ENCODE peak calls at places on chromosomes 16 and 17, in four cellular contexts. B is K562, Q is H1, Y is HepG2. T is an unnamed sample.
A peak's percentile ranks its signal among the peaks of the same experiment; 100 is the strongest.

GRCh38 chr16:88806491-88807111 is 3.0 kb downstream of the CDT1 start:
- DNase-seq in Q (no peak), B (no peak), Y (no peak), T (no peak)

GRCh38 chr16:19113577-19114358 is at the start of gene ITPRIPL2:
- DNase-seq in Q (peak; percentile 74), Y (peak; percentile 67), B (peak; percentile 81), T (no peak)

GRCh38 chr17:79838541-79839274 is 532 bp downstream of the CBX4 start:
- DNase-seq in Q (peak; percentile 73), B (peak; percentile 71), Y (no peak), T (no peak)

GRCh38 chr17:19714542-19715411 is 1.6 kb downstream of the SLC47A2 start:
- DNase-seq in Y (no peak), Q (no peak), B (no peak), T (no peak)

GRCh38 chr16:70579248-70579647 is 55.6 kb downstream of the SF3B3 start:
- DNase-seq in B (no peak), Q (no peak), Y (no peak), T (no peak)

GRCh38 chr17:48878920-48879898 is 13.4 kb upstream of the ATP5MC1 start:
- DNase-seq in Y (peak; percentile 80), B (peak; percentile 89), Q (peak; percentile 61), T (peak; percentile 55)

GRCh38 chr16:76106647-76107046 is 170.6 kb upstream of the CNTNAP4 start:
- DNase-seq in Y (no peak), B (no peak), Q (no peak), T (no peak)

GRCh38 chr17:65022751-65023421 is 33.7 kb downstream of the GNA13 start:
- DNase-seq in Q (no peak), B (no peak), Y (peak; percentile 15), T (peak; percentile 96)

GRCh38 chr17:39776267-39776666 is 38.5 kb downstream of the GRB7 start:
- DNase-seq in Y (no peak), B (no peak), Q (no peak), T (no peak)

GRCh38 chr16:1991135-1991551 is 1.4 kb downstream of the SYNGR3 start:
- DNase-seq in B (no peak), Y (no peak), Q (peak; percentile 61), T (peak; percentile 71)

GRCh38 chr16:30007378-30007895 is 3.4 kb downstream of the DOC2A start:
- DNase-seq in Y (no peak), B (no peak), Q (no peak), T (no peak)

GRCh38 chr17:81429353-81429774 is 34.1 kb downstream of the BAHCC1 start:
- DNase-seq in Y (no peak), Q (no peak), B (no peak), T (no peak)

GRCh38 chr16:50697881-50698767 is 4.7 kb downstream of the NOD2 start:
- DNase-seq in B (no peak), Q (no peak), Y (no peak), T (peak; percentile 65)

GRCh38 chr17:76683921-76684745 is 26.6 kb downstream of the MXRA7 start:
- DNase-seq in B (no peak), Y (no peak), Q (no peak), T (no peak)

GRCh38 chr17:63364387-63364786 is 81.7 kb downstream of the CYB561 start:
- DNase-seq in Q (no peak), Y (no peak), B (no peak), T (no peak)

GRCh38 chr17:52024296-52024870 is 134.1 kb downstream of the CA10 start:
- DNase-seq in B (no peak), Q (no peak), Y (no peak), T (no peak)

GRCh38 chr16:85573696-85574641 is 39.2 kb upstream of the GSE1 start:
- DNase-seq in Q (no peak), B (peak; percentile 78), Y (no peak), T (no peak)

GRCh38 chr16:89373355-89374110 is 116.8 kb downstream of the ANKRD11 start:
- DNase-seq in Y (no peak), B (no peak), Q (no peak), T (no peak)

GRCh38 chr17:9859781-9860180 is 34.1 kb downstream of the GLP2R start:
- DNase-seq in B (no peak), Y (no peak), Q (peak; percentile 10), T (no peak)

GRCh38 chr16:28984091-28984490 is 761 bp upstream of the LAT start:
- DNase-seq in Q (no peak), Y (no peak), B (no peak), T (no peak)

GRCh38 chr17:82752371-82753200 is 721 bp downstream of the TBCD start:
- DNase-seq in Q (no peak), Y (no peak), B (peak; percentile 67), T (no peak)

GRCh38 chr16:26710475-26710874 is 356.3 kb upstream of the C16orf82 start:
- DNase-seq in Q (no peak), Y (no peak), B (no peak), T (no peak)

GRCh38 chr17:76793775-76794174 is 55.9 kb downstream of the MFSD11 start:
- DNase-seq in Y (peak; percentile 53), B (peak; percentile 28), Q (no peak), T (no peak)

GRCh38 chr17:35099929-35100328 is 19.7 kb downstream of the RAD51D start:
- DNase-seq in Y (no peak), B (no peak), Q (no peak), T (no peak)

GRCh38 chr16:2156025-2156848 is 655 bp downstream of the TRAF7 start:
- DNase-seq in B (peak; percentile 30), Y (peak; percentile 39), Q (no peak), T (no peak)

GRCh38 chr17:66964083-66964771 is at the start of gene CACNG4:
- DNase-seq in Y (no peak), Q (peak; percentile 73), B (peak; percentile 49), T (no peak)

GRCh38 chr17:41404024-41404651 is 6.7 kb upstream of the KRT31 start:
- DNase-seq in Y (peak; percentile 95), B (no peak), Q (no peak), T (no peak)
- TF ChIP-seq BRCA1 in Y (no peak), B (no peak), Q (no peak), T (no peak)

DNA sequence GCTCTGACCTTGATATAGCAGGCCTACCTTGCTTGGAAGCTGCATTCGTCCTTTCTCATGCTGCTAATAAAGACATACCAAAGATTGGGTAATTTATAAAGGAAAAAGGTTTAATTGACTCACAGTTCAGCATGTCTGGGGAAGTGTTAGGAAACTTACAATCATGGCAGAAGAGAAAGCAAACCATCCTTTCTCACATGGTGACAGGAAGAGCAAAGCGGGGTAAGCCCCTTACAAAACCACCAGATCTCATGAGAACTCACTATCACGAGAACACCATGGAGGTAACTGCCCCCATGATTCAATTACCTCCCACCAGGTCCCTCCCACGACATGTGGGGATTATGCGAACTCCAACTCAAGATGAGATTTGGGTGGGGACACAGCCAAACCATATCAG is 6.0 kb upstream of the MAPT start:
- DNase-seq in Y (no peak), B (no peak), Q (no peak), T (no peak)
- TF ChIP-seq BRCA1 in Y (no peak), B (no peak), Q (no peak), T (no peak)

DNA sequence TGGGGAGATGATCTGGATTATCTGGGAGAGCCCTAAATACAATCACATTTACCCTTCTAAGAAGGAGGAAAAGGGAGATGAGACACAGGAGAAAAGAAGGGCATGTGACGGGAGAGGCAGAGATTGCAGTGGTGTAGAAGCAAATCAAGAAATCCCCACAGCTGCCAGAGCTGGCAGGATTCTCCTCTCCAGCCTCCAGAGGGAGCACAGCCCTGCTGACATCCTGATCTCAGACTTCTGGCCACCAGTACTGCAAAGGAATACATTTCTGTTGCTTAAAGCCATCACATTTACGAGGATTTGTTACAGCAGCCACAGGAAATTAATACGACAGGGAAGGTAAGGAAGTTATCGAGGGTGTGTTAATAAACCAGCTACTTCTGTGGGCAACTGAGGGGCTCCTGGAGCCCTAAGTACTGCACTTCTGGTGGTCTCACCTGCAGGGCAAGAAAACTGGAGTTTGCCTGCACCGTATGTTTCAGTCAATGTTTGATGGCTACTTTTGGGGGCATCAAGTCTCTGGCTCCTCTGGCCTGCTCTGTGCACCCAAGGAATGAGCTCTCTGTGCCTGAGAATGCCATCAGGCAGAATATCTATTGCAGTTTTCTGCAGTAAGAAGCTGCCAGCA is 22.9 kb upstream of the CDH13 start:
- DNase-seq in Y (peak; percentile 13), Q (no peak), B (no peak), T (no peak)
- TF ChIP-seq BRCA1 in Y (no peak), Q (no peak), B (no peak), T (no peak)

GRCh38 chr16:58814348-58814801 is 80.3 kb upstream of the GOT2 start:
- DNase-seq in B (peak; percentile 73), Y (peak; percentile 16), Q (peak; percentile 65), T (no peak)
- TF ChIP-seq BRCA1 in B (no peak), Y (no peak), Q (no peak), T (no peak)

T was measured in GM12878.